ENCODE peak calls at places on chromosome 3, in nine cellular contexts. X, M, W, V, H, T, Z, E and Q are unnamed samples.

GRCh38 chr3:151268267-151269235 is 9.8 kb downstream of the P2RY14 start:
- DNase-seq in H (no peak), X (no peak), M (no peak), Z (no peak), T (no peak), V (no peak), E (no peak), W (no peak), Q (peak)

GRCh38 chr3:187456268-187456667 is 88.1 kb downstream of the RTP4 start:
- DNase-seq in H (no peak), W (no peak), E (no peak), M (peak), Z (no peak), X (no peak), V (peak), T (peak), Q (no peak)

GRCh38 chr3:40546811-40547210 is 22.1 kb downstream of the ZNF621 start:
- DNase-seq in T (peak), H (no peak), E (peak), Z (no peak), V (no peak), X (peak), M (no peak), W (no peak), Q (no peak)

GRCh38 chr3:13325092-13325491 is 95.0 kb downstream of the NUP210 start:
- DNase-seq in M (no peak), V (no peak), H (no peak), Z (no peak), T (no peak), E (no peak), W (no peak), X (no peak), Q (peak)

GRCh38 chr3:122258757-122259371 is 66.2 kb upstream of the CSTA start:
- DNase-seq in H (peak), E (peak), Z (peak), W (peak), X (peak), T (peak), M (peak), V (peak), Q (peak)

GRCh38 chr3:123584284-123584987 is 417 bp downstream of the HACD2 start:
- DNase-seq in V (peak), W (peak), M (peak), H (peak), E (no peak), T (peak), X (no peak), Z (no peak), Q (peak)

GRCh38 chr3:146222204-146223046 is 28.5 kb downstream of the PLSCR4 start:
- DNase-seq in T (peak), W (no peak), H (no peak), V (no peak), X (peak), M (no peak), E (peak), Z (no peak), Q (peak)

GRCh38 chr3:31172336-31172735 is 277.9 kb upstream of the GADL1 start:
- DNase-seq in W (no peak), T (peak), V (no peak), Z (no peak), X (no peak), E (no peak), M (no peak), H (no peak), Q (no peak)

GRCh38 chr3:169133178-169134161 is 530.0 kb downstream of the MECOM start:
- DNase-seq in E (no peak), Z (no peak), T (peak), H (no peak), X (peak), M (peak), W (no peak), V (no peak), Q (no peak)

GRCh38 chr3:8505621-8506020 is 4.0 kb downstream of the LMCD1 start:
- DNase-seq in M (no peak), W (no peak), V (no peak), Z (no peak), H (no peak), E (no peak), X (no peak), T (no peak), Q (peak)

GRCh38 chr3:176055851-176056250 is 1141.4 kb downstream of the TBL1XR1 start:
- DNase-seq in T (no peak), W (no peak), X (no peak), H (no peak), V (no peak), M (no peak), E (no peak), Z (no peak), Q (no peak)

GRCh38 chr3:36941658-36942057 is 3.2 kb downstream of the TRANK1 start:
- DNase-seq in H (no peak), W (no peak), X (no peak), T (peak), V (no peak), E (no peak), M (no peak), Z (no peak), Q (no peak)

GRCh38 chr3:127671523-127672428 is 976 bp upstream of the ABTB1 start:
- DNase-seq in M (no peak), H (peak), W (no peak), T (no peak), X (no peak), V (peak), Z (peak), E (peak), Q (no peak)

GRCh38 chr3:25664066-25664809 is 469 bp downstream of the TOP2B start:
- DNase-seq in M (peak), H (peak), V (peak), E (peak), Z (peak), X (no peak), W (peak), T (peak), Q (peak)

GRCh38 chr3:186209810-186210752 is 101.2 kb upstream of the ETV5 start:
- DNase-seq in W (no peak), Z (no peak), E (peak), X (peak), V (no peak), T (peak), H (no peak), M (peak), Q (peak)

GRCh38 chr3:112974178-112974517 is 755 bp downstream of the CD200R1 start:
- DNase-seq in M (no peak), T (no peak), E (no peak), Z (no peak), W (no peak), H (no peak), V (no peak), X (no peak), Q (no peak)